ENCODE peak calls at places on chromosome 12, in ten cellular contexts. B is PC-3; K is transverse colon; Y is CD4-positive, alpha-beta memory T cell; Z is heart left ventricle; E is uterus; P is fibroblast of lung; C is SK-N-MC; A is cardiac muscle cell; S is K562. G is an unnamed sample.

GRCh38 chr12:68767191-68767590 is 21.2 kb downstream of the SLC35E3 start:
- DNase-seq in B (no peak), K (no peak), Y (no peak), Z (no peak), E (no peak), P (no peak), C (no peak), A (no peak), S (no peak), G (no peak)

GRCh38 chr12:62724285-62724684 is 210.7 kb downstream of the PPM1H start:
- DNase-seq in B (no peak), K (no peak), Y (no peak), Z (no peak), E (no peak), P (no peak), C (no peak), A (no peak), S (no peak), G (no peak)

GRCh38 chr12:124796303-124796957 is 67.2 kb downstream of the SCARB1 start:
- DNase-seq in B (no peak), K (no peak), Y (no peak), Z (no peak), E (no peak), P (no peak), C (no peak), A (no peak), S (no peak), G (no peak)

GRCh38 chr12:11795910-11796459 is 146.5 kb downstream of the ETV6 start:
- DNase-seq in B (peak; percentile 96), K (no peak), Y (no peak), Z (no peak), E (no peak), P (peak; percentile 97), C (no peak), A (peak; percentile 74), S (no peak), G (peak; percentile 62)

GRCh38 chr12:23006413-23006812 is 381.4 kb downstream of the ETNK1 start:
- DNase-seq in B (no peak), K (no peak), Y (no peak), Z (peak; percentile 54), E (peak; percentile 20), P (no peak), C (no peak), A (no peak), S (no peak), G (no peak)

GRCh38 chr12:57046947-57047890 is 2.7 kb downstream of the MYO1A start:
- DNase-seq in B (no peak), K (no peak), Y (no peak), Z (no peak), E (no peak), P (no peak), C (no peak), A (no peak), S (no peak), G (no peak)

GRCh38 chr12:114869091-114869834 is 185.3 kb upstream of the TBX3 start:
- DNase-seq in B (peak; percentile 42), K (no peak), Y (no peak), Z (no peak), E (no peak), P (peak; percentile 27), C (no peak), A (peak; percentile 22), S (no peak), G (no peak)

GRCh38 chr12:91774471-91774921 is 371.1 kb downstream of the BTG1 start:
- DNase-seq in B (peak; percentile 59), K (no peak), Y (no peak), Z (no peak), E (peak; percentile 36), P (peak; percentile 73), C (no peak), A (peak; percentile 80), S (no peak), G (no peak)

GRCh38 chr12:85658236-85658635 is 178.0 kb downstream of the RASSF9 start:
- DNase-seq in B (no peak), K (no peak), Y (no peak), Z (no peak), E (no peak), P (no peak), C (no peak), A (no peak), S (no peak), G (no peak)

GRCh38 chr12:64171715-64172114 is 50.4 kb downstream of the KICS2 start:
- DNase-seq in B (peak; percentile 88), K (no peak), Y (no peak), Z (no peak), E (no peak), P (peak; percentile 87), C (no peak), A (peak; percentile 24), S (no peak), G (no peak)

GRCh38 chr12:110330544-110330943 is 49.5 kb downstream of the ATP2A2 start:
- DNase-seq in B (no peak), K (no peak), Y (no peak), Z (no peak), E (no peak), P (peak; percentile 58), C (peak; percentile 82), A (peak; percentile 73), S (no peak), G (no peak)

GRCh38 chr12:110333201-110333600 is 52.2 kb downstream of the ATP2A2 start:
- DNase-seq in B (no peak), K (no peak), Y (no peak), Z (no peak), E (no peak), P (no peak), C (no peak), A (no peak), S (no peak), G (no peak)

GRCh38 chr12:110330124-110330523 is 49.1 kb downstream of the ATP2A2 start:
- DNase-seq in B (no peak), K (no peak), Y (no peak), Z (no peak), E (no peak), P (no peak), C (no peak), A (no peak), S (no peak), G (no peak)

GRCh38 chr12:110335481-110336045 is 54.5 kb downstream of the ATP2A2 start:
- DNase-seq in B (no peak), K (no peak), Y (no peak), Z (no peak), E (no peak), P (no peak), C (no peak), A (no peak), S (no peak), G (no peak)

GRCh38 chr12:110329710-110330109 is 48.7 kb downstream of the ATP2A2 start:
- DNase-seq in B (no peak), K (no peak), Y (no peak), Z (no peak), E (no peak), P (no peak), C (no peak), A (no peak), S (no peak), G (no peak)
- H3K27ac ChIP-seq in B (no peak overlapping the region), K (no peak overlapping the region), Y (no peak overlapping the region), Z (no peak overlapping the region), E (no peak overlapping the region), P (no peak overlapping the region), C (peak overlapping the region; percentile 95), A (peak overlapping the region; percentile 38), S (no peak overlapping the region), G (peak overlapping the region; percentile 73)

GRCh38 chr12:32501835-32502333 is 102.5 kb downstream of the FGD4 start:
- DNase-seq in B (no peak), K (no peak), Y (no peak), Z (peak; percentile 22), E (peak; percentile 28), P (peak; percentile 80), C (peak; percentile 82), A (peak; percentile 92), S (no peak), G (no peak)
- H3K27ac ChIP-seq in B (no peak overlapping the region), K (peak overlapping the region; percentile 3), Y (no peak overlapping the region), Z (peak overlapping the region; percentile 84), E (peak overlapping the region; percentile 26), P (no peak overlapping the region), C (peak overlapping the region; percentile 70), A (peak overlapping the region; percentile 39), S (no peak overlapping the region), G (no peak overlapping the region)

GRCh38 chr12:120249266-120249874 is 16.2 kb downstream of the PXN start:
- DNase-seq in B (no peak), K (no peak), Y (no peak), Z (no peak), E (no peak), P (no peak), C (no peak), A (no peak), S (no peak), G (no peak)

GRCh38 chr12:120247621-120248030 is 17.9 kb downstream of the PXN start:
- DNase-seq in B (peak; percentile 61), K (no peak), Y (no peak), Z (no peak), E (no peak), P (peak; percentile 77), C (no peak), A (no peak), S (no peak), G (no peak)

GRCh38 chr12:120242971-120243699 is 22.4 kb downstream of the PXN start:
- DNase-seq in B (no peak), K (no peak), Y (no peak), Z (no peak), E (no peak), P (no peak), C (no peak), A (no peak), S (no peak), G (no peak)

GRCh38 chr12:120249875-120250795 is 15.4 kb downstream of the PXN start:
- DNase-seq in B (no peak), K (no peak), Y (peak; percentile 57), Z (peak; percentile 81), E (peak; percentile 73), P (no peak), C (no peak), A (no peak), S (no peak), G (no peak)

GRCh38 chr12:120247183-120247582 is 18.3 kb downstream of the PXN start:
- DNase-seq in B (no peak), K (no peak), Y (no peak), Z (no peak), E (no peak), P (no peak), C (no peak), A (no peak), S (no peak), G (no peak)
- H3K27ac ChIP-seq in B (peak overlapping the region; percentile 36), K (peak overlapping the region; percentile 37), Y (no peak overlapping the region), Z (peak overlapping the region; percentile 85), E (peak overlapping the region; percentile 55), P (peak overlapping the region; percentile 62), C (no peak overlapping the region), A (peak overlapping the region; percentile 40), S (no peak overlapping the region), G (peak overlapping the region; percentile 99)

DNA sequence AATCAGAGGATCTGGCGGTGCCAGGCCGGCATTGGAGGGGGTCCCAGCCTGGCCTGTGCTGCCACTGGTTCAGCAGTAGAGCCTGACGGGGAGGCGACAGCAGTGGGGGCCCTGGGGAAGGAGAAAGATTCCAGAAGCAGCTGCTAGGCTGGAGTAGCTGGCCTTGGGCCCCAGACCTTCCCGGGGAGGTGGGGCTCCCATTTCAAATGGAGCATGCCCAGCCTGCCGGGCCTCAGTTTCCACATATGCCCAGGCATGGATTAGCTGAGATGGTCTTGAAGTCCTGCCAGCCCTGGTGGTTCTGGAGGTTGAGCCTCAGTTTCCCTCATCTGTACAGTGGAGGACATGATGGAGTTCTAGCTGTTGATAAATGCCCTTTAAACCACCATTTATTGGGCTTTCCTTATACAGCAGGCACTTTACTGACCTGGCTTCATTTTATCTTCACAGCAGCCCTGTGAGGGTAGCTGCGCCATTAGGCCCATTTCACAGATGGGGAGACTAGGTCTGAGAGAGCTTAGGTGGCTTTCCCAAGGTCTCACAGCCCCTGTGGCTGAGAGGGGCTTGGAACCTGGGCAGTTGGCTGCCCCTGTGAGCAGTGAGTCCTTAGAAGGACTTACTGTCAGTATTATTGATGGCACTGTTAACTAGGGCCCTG is 21.8 kb downstream of the SH2B3 start:
- DNase-seq in B (no peak), K (no peak), Y (no peak), Z (no peak), E (no peak), P (no peak), C (no peak), A (no peak), S (no peak), G (no peak)
- H3K27ac ChIP-seq in B (no peak overlapping the region), K (peak overlapping the region; percentile 83), Y (peak overlapping the region; percentile 98), Z (peak overlapping the region; percentile 89), E (no peak overlapping the region), P (no peak overlapping the region), C (no peak overlapping the region), A (no peak overlapping the region), S (no peak overlapping the region), G (no peak overlapping the region)

G was measured in epithelial cell of prostate.